ENCODE peak calls at places on chromosomes 12 and 14, in four cellular contexts. R is MV-4-11; L is heart left ventricle; H is stimulated activated CD8-positive, alpha-beta memory T cell treated with anti-CD3 and anti-CD28 coated beads, Interleukin-4, amount 100 ng/mL, for 48 hours. Z is an unnamed sample.

GRCh38 chr14:75476274-75476995 is 45.8 kb upstream of the BATF start:
- DNase-seq in R (no peak), L (no peak), H (no peak), Z (peak)

GRCh38 chr12:60947533-60947932 is 1312.7 kb upstream of the USP15 start:
- DNase-seq in R (no peak), L (no peak), H (no peak), Z (no peak)

GRCh38 chr12:9123741-9124140 is 8.0 kb upstream of the A2M start:
- DNase-seq in R (no peak), L (no peak), H (no peak), Z (no peak)

GRCh38 chr12:11649413-11650278 is at the start of gene ETV6:
- DNase-seq in R (peak), L (peak), H (peak), Z (peak)

GRCh38 chr12:93892431-93893210 is 215.4 kb downstream of the CRADD start:
- DNase-seq in R (no peak), L (no peak), H (no peak), Z (no peak)

GRCh38 chr12:117361312-117361670 is at the start of gene NOS1:
- DNase-seq in R (no peak), L (no peak), H (no peak), Z (no peak)

GRCh38 chr12:14454098-14454907 is 88.8 kb downstream of the ATF7IP start:
- DNase-seq in R (peak), L (no peak), H (no peak), Z (no peak)

GRCh38 chr12:91846466-91847055 is 299.1 kb downstream of the BTG1 start:
- DNase-seq in R (no peak), L (no peak), H (no peak), Z (no peak)

GRCh38 chr12:28253175-28253641 is 63.0 kb downstream of the CCDC91 start:
- DNase-seq in R (no peak), L (no peak), H (peak), Z (no peak)

GRCh38 chr12:89883630-89884364 is 175.2 kb upstream of the ATP2B1 start:
- DNase-seq in R (no peak), L (peak), H (no peak), Z (no peak)

GRCh38 chr12:64946132-64946829 is 121.8 kb downstream of the TBC1D30 start:
- DNase-seq in R (no peak), L (peak), H (no peak), Z (peak)

GRCh38 chr14:101858791-101859537 is 97.5 kb downstream of the PPP2R5C start:
- DNase-seq in R (no peak), L (no peak), H (peak), Z (no peak)

GRCh38 chr12:24948452-24948815 is 467 bp downstream of the BCAT1 start:
- DNase-seq in R (no peak), L (no peak), H (peak), Z (no peak)

GRCh38 chr12:122834229-122834920 is 882 bp upstream of the HIP1R start:
- DNase-seq in R (no peak), L (no peak), H (peak), Z (no peak)

GRCh38 chr14:100305446-100306255 is 593 bp downstream of the SLC25A29 start:
- DNase-seq in R (no peak), L (peak), H (peak), Z (peak)

GRCh38 chr12:89733579-89734201 is 25.1 kb upstream of the ATP2B1 start:
- DNase-seq in R (peak), L (no peak), H (no peak), Z (no peak)

GRCh38 chr12:66804555-66804954 is 125.7 kb upstream of the GRIP1 start:
- DNase-seq in R (no peak), L (no peak), H (no peak), Z (no peak)

GRCh38 chr12:132637811-132638210 is 19.2 kb downstream of the P2RX2 start:
- DNase-seq in R (no peak), L (no peak), H (no peak), Z (no peak)

GRCh38 chr14:45587142-45587541 is 334.1 kb upstream of the MIS18BP1 start:
- DNase-seq in R (no peak), L (no peak), H (no peak), Z (no peak)

GRCh38 chr12:114306646-114307045 is 99.3 kb downstream of the TBX5 start:
- DNase-seq in R (no peak), L (no peak), H (no peak), Z (no peak)

GRCh38 chr12:113899042-113899843 is 66.9 kb downstream of the RBM19 start:
- DNase-seq in R (no peak), L (no peak), H (no peak), Z (no peak)

GRCh38 chr14:104249706-104250105 is 111.3 kb downstream of the KIF26A start:
- DNase-seq in R (no peak), L (no peak), H (no peak), Z (no peak)

GRCh38 chr14:25570483-25570882 is 520.5 kb upstream of the STXBP6 start:
- DNase-seq in R (no peak), L (no peak), H (no peak), Z (no peak)

GRCh38 chr12:58342736-58343135 is 401.4 kb downstream of the ATP23 start:
- DNase-seq in R (no peak), L (no peak), H (no peak), Z (no peak)

GRCh38 chr14:26984318-26985177 is 386.7 kb upstream of the NOVA1 start:
- DNase-seq in R (peak), L (peak), H (peak), Z (peak)

GRCh38 chr14:32370720-32371119 is 41.6 kb downstream of the AKAP6 start:
- DNase-seq in R (no peak), L (no peak), H (no peak), Z (no peak)

GRCh38 chr14:23085458-23085857 is 9.5 kb downstream of the ACIN1 start:
- DNase-seq in R (no peak), L (no peak), H (no peak), Z (no peak)

GRCh38 chr14:102138535-102138934 is 1.2 kb upstream of the WDR20 start:
- DNase-seq in R (no peak), L (no peak), H (no peak), Z (no peak)

GRCh38 chr12:28158353-28158752 is 31.9 kb upstream of the CCDC91 start:
- DNase-seq in R (no peak), L (no peak), H (no peak), Z (no peak)

GRCh38 chr12:14239935-14240872 is 125.3 kb upstream of the ATF7IP start:
- DNase-seq in R (peak), L (no peak), H (no peak), Z (no peak)

GRCh38 chr14:100268591-100269207 is 29.8 kb downstream of the YY1 start:
- DNase-seq in R (no peak), L (no peak), H (no peak), Z (no peak)

GRCh38 chr14:85531141-85531593 is 1.2 kb downstream of the FLRT2 start:
- DNase-seq in R (no peak), L (peak), H (no peak), Z (peak)

GRCh38 chr12:94534278-94534677 is 74.6 kb upstream of the CEP83 start:
- DNase-seq in R (no peak), L (no peak), H (no peak), Z (no peak)

GRCh38 chr12:115998119-115998633 is 279.3 kb downstream of the MED13L start:
- DNase-seq in R (peak), L (no peak), H (no peak), Z (no peak)

Z was measured in sigmoid colon.